ENCODE peak calls at places on chromosomes 12 and 14, in eight cellular contexts. W is testis, G is hepatocyte, R is tibial nerve, P is HFFc6, U is AG10803, M is thyroid gland, D is psoas muscle. Q is an unnamed sample.

GRCh38 chr12:57821474-57822214 is 3.1 kb upstream of the AVIL start:
- DNase-seq in W (no peak), G (no peak), R (no peak), P (no peak), U (no peak), M (no peak), D (no peak), Q (no peak)

GRCh38 chr12:90423965-90424364 is 531.0 kb downstream of the CCER1 start:
- DNase-seq in W (no peak), G (no peak), R (no peak), P (no peak), U (no peak), M (no peak), D (no peak), Q (no peak)

GRCh38 chr12:65389436-65389835 is 111.0 kb downstream of the MSRB3 start:
- DNase-seq in W (no peak), G (no peak), R (no peak), P (no peak), U (no peak), M (no peak), D (no peak), Q (no peak)

GRCh38 chr14:86388216-86388615 is 858.3 kb downstream of the FLRT2 start:
- DNase-seq in W (no peak), G (no peak), R (no peak), P (no peak), U (no peak), M (no peak), D (no peak), Q (no peak)

GRCh38 chr12:113061061-113061694 is 4.6 kb downstream of the DTX1 start:
- DNase-seq in W (no peak), G (no peak), R (no peak), P (no peak), U (no peak), M (no peak), D (no peak), Q (no peak)

GRCh38 chr14:67673451-67673850 is 981 bp downstream of the VTI1B start:
- DNase-seq in W (no peak), G (no peak), R (no peak), P (peak), U (peak), M (no peak), D (no peak), Q (no peak)

GRCh38 chr12:103632554-103633216 is 45.6 kb downstream of the STAB2 start:
- DNase-seq in W (peak), G (peak), R (no peak), P (peak), U (peak), M (peak), D (peak), Q (peak)

GRCh38 chr14:77303417-77304156 is 17.1 kb downstream of the POMT2 start:
- DNase-seq in W (no peak), G (peak), R (no peak), P (peak), U (peak), M (no peak), D (no peak), Q (peak)

GRCh38 chr12:26833692-26834168 is 736 bp upstream of the ITPR2 start:
- DNase-seq in W (peak), G (peak), R (no peak), P (no peak), U (no peak), M (peak), D (peak), Q (no peak)

GRCh38 chr14:84927096-84927910 is 602.6 kb upstream of the FLRT2 start:
- DNase-seq in W (no peak), G (no peak), R (no peak), P (no peak), U (peak), M (no peak), D (no peak), Q (no peak)

GRCh38 chr12:111368684-111369495 is at the start of gene PHETA1:
- DNase-seq in W (peak), G (peak), R (peak), P (peak), U (peak), M (peak), D (peak), Q (peak)
- TF ChIP-seq CTCF in W (no peak), G (no peak), R (no peak), P (no peak), U (no peak), M (no peak), D (no peak), Q (no peak)

GRCh38 chr12:11497995-11498394 is 102.6 kb upstream of the PRB2 start:
- DNase-seq in W (no peak), G (no peak), R (no peak), P (no peak), U (no peak), M (no peak), D (no peak), Q (no peak)

GRCh38 chr12:11500222-11500860 is 105.0 kb upstream of the PRB2 start:
- DNase-seq in W (peak), G (peak), R (peak), P (no peak), U (peak), M (peak), D (peak), Q (peak)

GRCh38 chr12:11500861-11501230 is 105.5 kb upstream of the PRB2 start:
- DNase-seq in W (no peak), G (no peak), R (no peak), P (no peak), U (no peak), M (no peak), D (no peak), Q (no peak)

GRCh38 chr12:11497438-11497837 is 102.1 kb upstream of the PRB2 start:
- DNase-seq in W (no peak), G (no peak), R (no peak), P (no peak), U (no peak), M (no peak), D (no peak), Q (no peak)

DNA sequence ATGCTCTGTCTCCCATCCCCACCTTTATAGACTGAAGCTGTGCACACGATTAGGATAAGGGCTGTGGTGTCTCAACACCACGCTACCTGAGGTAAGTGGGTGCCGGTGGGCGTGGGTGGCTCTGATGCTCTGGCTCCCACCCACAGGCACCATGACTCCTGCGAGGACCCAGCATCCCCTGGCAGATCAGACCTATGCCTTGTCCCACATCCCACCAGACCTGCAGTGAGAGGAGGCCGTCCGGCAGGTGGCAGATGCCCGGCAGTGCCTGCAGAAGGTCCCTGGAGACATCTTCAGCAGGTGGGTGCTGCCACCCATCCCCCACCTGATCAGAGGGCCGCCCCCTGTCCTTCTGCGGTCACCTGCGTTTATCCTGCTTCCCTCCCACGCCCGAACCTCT is 104.4 kb upstream of the PRB2 start:
- DNase-seq in W (no peak), G (no peak), R (no peak), P (no peak), U (no peak), M (no peak), D (no peak), Q (no peak)
- TF ChIP-seq CTCF in W (no peak), G (no peak), R (no peak), P (no peak), U (no peak), M (no peak), D (no peak), Q (no peak)

DNA sequence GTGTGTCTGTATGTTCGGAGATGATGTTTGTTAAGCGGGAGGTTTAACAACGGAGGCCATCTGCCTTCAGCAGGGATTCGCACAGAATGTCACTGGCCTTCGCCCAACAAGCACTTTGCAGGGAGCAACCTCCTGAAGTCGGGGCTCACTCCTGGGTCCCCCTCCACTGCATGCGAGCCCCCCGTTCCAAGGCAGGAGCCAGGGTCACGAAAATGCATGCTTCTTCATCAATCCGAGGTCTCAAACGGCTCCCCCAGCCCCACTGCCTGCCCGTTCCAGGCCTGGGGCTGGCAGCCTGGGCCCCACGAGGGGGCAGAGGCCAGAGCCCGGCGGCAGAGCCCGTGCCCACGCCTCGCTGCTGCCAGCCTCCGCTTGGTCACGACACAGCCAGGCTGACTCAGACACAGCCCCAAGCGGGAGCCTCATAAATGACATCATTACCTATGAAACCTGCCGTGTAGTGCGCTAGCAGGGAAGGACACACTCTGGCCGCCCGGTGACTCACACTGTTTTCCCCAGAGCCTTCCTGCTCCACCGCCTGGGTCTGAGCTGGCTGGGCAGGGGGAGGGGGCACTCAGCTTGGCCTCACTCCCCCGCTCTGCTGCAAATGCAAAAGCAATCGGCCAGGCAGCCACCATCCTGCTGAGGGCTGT is 169.5 kb upstream of the RTL1 start:
- DNase-seq in W (peak), G (peak), R (no peak), P (peak), U (peak), M (no peak), D (peak), Q (no peak)
- TF ChIP-seq CTCF in W (no peak), G (peak), R (no peak), P (peak), U (no peak), M (no peak), D (no peak), Q (no peak)

GRCh38 chr14:35809597-35809996 is 502 bp upstream of the RALGAPA1 start:
- DNase-seq in W (no peak), G (no peak), R (no peak), P (no peak), U (no peak), M (no peak), D (no peak), Q (no peak)

GRCh38 chr14:35819591-35820540 is 6.3 kb upstream of the BRMS1L start:
- DNase-seq in W (no peak), G (no peak), R (no peak), P (no peak), U (no peak), M (no peak), D (no peak), Q (no peak)

GRCh38 chr14:35818346-35819115 is 7.6 kb upstream of the BRMS1L start:
- DNase-seq in W (peak), G (peak), R (peak), P (peak), U (peak), M (peak), D (no peak), Q (no peak)

GRCh38 chr14:35810963-35811362 is 1.9 kb upstream of the RALGAPA1 start:
- DNase-seq in W (no peak), G (no peak), R (no peak), P (no peak), U (no peak), M (no peak), D (no peak), Q (no peak)

GRCh38 chr14:35814371-35815005 is 5.4 kb upstream of the RALGAPA1 start:
- DNase-seq in W (peak), G (peak), R (peak), P (peak), U (peak), M (peak), D (peak), Q (peak)
- TF ChIP-seq CTCF in W (peak), G (peak), R (no peak), P (peak), U (peak), M (no peak), D (peak), Q (peak)

DNA sequence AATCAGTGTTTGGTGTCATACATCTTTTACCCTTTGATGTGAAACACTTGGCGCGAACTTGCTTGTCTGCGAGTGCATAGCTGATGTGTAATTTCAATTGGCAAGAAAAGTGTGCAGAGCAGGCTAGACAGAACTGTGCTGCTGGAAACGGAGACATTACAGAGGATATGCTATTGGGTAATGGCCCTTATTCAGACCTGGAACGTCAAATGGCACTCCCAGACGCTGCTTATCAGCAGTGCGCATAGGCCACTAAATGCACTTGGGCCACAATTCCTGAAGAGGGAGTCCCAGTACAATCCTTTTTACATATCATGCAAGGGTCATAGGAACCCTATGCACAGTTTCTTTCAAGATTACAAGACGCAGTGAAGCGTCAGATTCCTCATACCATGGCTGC is 15.7 kb upstream of the SLC10A1 start:
- DNase-seq in W (no peak), G (no peak), R (no peak), P (no peak), U (no peak), M (no peak), D (no peak), Q (no peak)
- TF ChIP-seq CTCF in W (no peak), G (no peak), R (no peak), P (no peak), U (no peak), M (no peak), D (no peak), Q (no peak)

DNA sequence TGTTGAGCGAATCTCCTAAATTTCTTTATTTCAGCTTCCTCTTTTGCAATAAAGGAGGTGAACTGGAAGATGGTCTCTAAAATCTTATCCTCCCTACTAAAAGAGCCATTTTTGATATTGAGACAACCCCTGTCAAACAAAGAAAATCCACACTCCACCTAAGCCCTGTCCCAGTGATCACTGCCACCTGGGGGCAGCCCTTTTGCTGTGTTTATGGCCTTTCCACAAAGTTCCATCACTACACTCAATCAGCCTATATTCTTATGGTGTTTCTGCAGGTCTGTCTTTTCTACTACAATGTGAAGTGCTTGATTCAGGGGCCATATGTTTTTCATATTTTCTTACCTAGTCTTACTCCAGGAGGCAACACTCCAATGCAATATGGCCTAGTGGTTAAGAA is 163.7 kb downstream of the BMP4 start:
- DNase-seq in W (no peak), G (no peak), R (no peak), P (no peak), U (no peak), M (no peak), D (no peak), Q (no peak)
- TF ChIP-seq CTCF in W (no peak), G (peak), R (no peak), P (peak), U (peak), M (no peak), D (no peak), Q (no peak)

Q was measured in CD14-positive monocyte.